ENCODE peak calls at places on chromosome 12, in five cellular contexts. I is M059J, A is NCI-H1092 treated with DMSO at 0.1 percent for 48 hours, R is GM10248, F is vagina. Y is an unnamed sample.

GRCh38 chr12:102816816-102817434 is 100.1 kb downstream of the PAH start:
- DNase-seq in I (peak; percentile 32), A (peak; percentile 23), R (peak; percentile 23), F (no peak), Y (peak; percentile 27)

GRCh38 chr12:91335724-91336123 is 153.1 kb upstream of the DCN start:
- DNase-seq in I (peak; percentile 8), A (no peak), R (no peak), F (no peak), Y (no peak)

GRCh38 chr12:68980476-68981212 is 47.7 kb upstream of the CPM start:
- DNase-seq in I (no peak), A (no peak), R (no peak), F (no peak), Y (no peak)

GRCh38 chr12:106919910-106920544 is 35.7 kb upstream of the TMEM263 start:
- DNase-seq in I (peak; percentile 47), A (peak; percentile 21), R (no peak), F (no peak), Y (peak; percentile 24)

GRCh38 chr12:85765443-85765842 is 70.8 kb downstream of the RASSF9 start:
- DNase-seq in I (no peak), A (no peak), R (no peak), F (no peak), Y (no peak)

GRCh38 chr12:89992668-89993401 is 284.2 kb upstream of the ATP2B1 start:
- DNase-seq in I (peak; percentile 35), A (no peak), R (no peak), F (no peak), Y (no peak)

GRCh38 chr12:12736759-12737676 is 19.9 kb downstream of the CDKN1B start:
- DNase-seq in I (peak; percentile 85), A (peak; percentile 42), R (no peak), F (no peak), Y (peak; percentile 79)

GRCh38 chr12:23954332-23954731 is 4.9 kb upstream of the SOX5 start:
- DNase-seq in I (peak; percentile 16), A (no peak), R (no peak), F (no peak), Y (no peak)

GRCh38 chr12:6540181-6540877 is 6.0 kb downstream of the GAPDH start:
- DNase-seq in I (peak; percentile 87), A (peak; percentile 63), R (peak; percentile 66), F (no peak), Y (no peak)

GRCh38 chr12:117300131-117300530 is 61.3 kb downstream of the NOS1 start:
- DNase-seq in I (no peak), A (no peak), R (no peak), F (no peak), Y (no peak)

GRCh38 chr12:47221256-47222023 is 141.7 kb upstream of the AMIGO2 start:
- DNase-seq in I (peak; percentile 64), A (no peak), R (no peak), F (no peak), Y (no peak)

GRCh38 chr12:86050010-86050409 is 175.9 kb downstream of the NTS start:
- DNase-seq in I (no peak), A (peak; percentile 2), R (no peak), F (no peak), Y (no peak)

GRCh38 chr12:65464930-65465329 is 186.4 kb downstream of the MSRB3 start:
- DNase-seq in I (peak; percentile 87), A (no peak), R (no peak), F (no peak), Y (no peak)

GRCh38 chr12:3010214-3010930 is 51.2 kb downstream of the TEAD4 start:
- DNase-seq in I (no peak), A (no peak), R (no peak), F (no peak), Y (no peak)

GRCh38 chr12:69948874-69949273 is 123.8 kb downstream of the MYRFL start:
- DNase-seq in I (no peak), A (no peak), R (no peak), F (no peak), Y (no peak)

GRCh38 chr12:112013601-112014402 is 576 bp downstream of the ERP29 start:
- DNase-seq in I (peak; percentile 64), A (peak; percentile 59), R (peak; percentile 34), F (no peak), Y (peak; percentile 68)

GRCh38 chr12:12267801-12268200 is 957 bp upstream of the LRP6 start:
- DNase-seq in I (no peak), A (peak; percentile 64), R (peak; percentile 26), F (no peak), Y (no peak)

GRCh38 chr12:32261638-32262037 is 137.7 kb upstream of the FGD4 start:
- DNase-seq in I (no peak), A (no peak), R (no peak), F (no peak), Y (no peak)

GRCh38 chr12:60162988-60163720 is 567.3 kb downstream of the SLC16A7 start:
- DNase-seq in I (peak; percentile 28), A (no peak), R (no peak), F (no peak), Y (no peak)

GRCh38 chr12:119202121-119202527 is 23.4 kb downstream of the HSPB8 start:
- DNase-seq in I (no peak), A (peak; percentile 49), R (no peak), F (no peak), Y (no peak)

GRCh38 chr12:95951515-95951914 is 8.4 kb downstream of the AMDHD1 start:
- DNase-seq in I (peak; percentile 15), A (no peak), R (no peak), F (no peak), Y (no peak)

GRCh38 chr12:66776974-66777373 is 98.1 kb upstream of the GRIP1 start:
- DNase-seq in I (no peak), A (no peak), R (peak; percentile 14), F (no peak), Y (no peak)

GRCh38 chr12:49750027-49750977 is 8.9 kb downstream of the TMBIM6 start:
- DNase-seq in I (peak; percentile 51), A (no peak), R (no peak), F (no peak), Y (no peak)

GRCh38 chr12:127107744-127108143 is 1159.2 kb upstream of the TMEM132C start:
- DNase-seq in I (peak; percentile 83), A (no peak), R (no peak), F (no peak), Y (no peak)

GRCh38 chr12:25347716-25348261 is 97.1 kb upstream of the KRAS start:
- DNase-seq in I (peak; percentile 8), A (no peak), R (no peak), F (no peak), Y (no peak)

GRCh38 chr12:26939953-26940352 is 1.7 kb downstream of the FGFR1OP2 start:
- DNase-seq in I (no peak), A (no peak), R (no peak), F (no peak), Y (no peak)

GRCh38 chr12:80551897-80552296 is 107.9 kb downstream of the PTPRQ start:
- DNase-seq in I (peak; percentile 97), A (no peak), R (no peak), F (no peak), Y (no peak)

GRCh38 chr12:4664111-4664510 is 15.2 kb downstream of the NDUFA9 start:
- DNase-seq in I (peak; percentile 77), A (no peak), R (no peak), F (no peak), Y (no peak)

GRCh38 chr12:27463826-27464554 is 17.5 kb downstream of the SMCO2 start:
- DNase-seq in I (peak; percentile 37), A (no peak), R (no peak), F (no peak), Y (no peak)

GRCh38 chr12:88052686-88053085 is 23.5 kb upstream of the C12orf50 start:
- DNase-seq in I (peak; percentile 49), A (peak; percentile 28), R (no peak), F (no peak), Y (peak; percentile 37)

GRCh38 chr12:55637467-55637866 is 775 bp downstream of the OR10P1 start:
- DNase-seq in I (no peak), A (no peak), R (no peak), F (no peak), Y (no peak)

GRCh38 chr12:57844725-57845477 is 1.6 kb downstream of the CTDSP2 start:
- DNase-seq in I (peak; percentile 81), A (no peak), R (peak; percentile 58), F (no peak), Y (no peak)

GRCh38 chr12:110421159-110421661 is 17.7 kb upstream of the ANAPC7 start:
- DNase-seq in I (no peak), A (no peak), R (no peak), F (no peak), Y (no peak)

GRCh38 chr12:125143491-125143890 is 78.3 kb downstream of the AACS start:
- DNase-seq in I (peak; percentile 8), A (no peak), R (no peak), F (no peak), Y (no peak)

GRCh38 chr12:107431942-107432341 is 253.7 kb upstream of the PWP1 start:
- DNase-seq in I (no peak), A (no peak), R (no peak), F (no peak), Y (no peak)

GRCh38 chr12:63276537-63277365 is 125.8 kb upstream of the AVPR1A start:
- DNase-seq in I (peak; percentile 34), A (peak; percentile 58), R (peak; percentile 7), F (no peak), Y (peak; percentile 3)

GRCh38 chr12:132561784-132562156 is 48.6 kb downstream of the LRCOL1 start:
- DNase-seq in I (no peak), A (no peak), R (peak; percentile 56), F (no peak), Y (no peak)

GRCh38 chr12:94299846-94300245 is 151.5 kb downstream of the PLXNC1 start:
- DNase-seq in I (no peak), A (no peak), R (no peak), F (no peak), Y (no peak)